ENCODE peak calls at places on chromosomes 16 and 17, in four cellular contexts. H is lower lobe of right lung, Q is anterior cingulate cortex, D is occipital lobe. R is an unnamed sample.

GRCh38 chr16:49809112-49809511 is 46.8 kb downstream of the ZNF423 start:
- DNase-seq in H (no peak), D (no peak), Q (no peak), R (no peak)

GRCh38 chr17:3029213-3029913 is 34.0 kb downstream of the OR1D5 start:
- DNase-seq in D (no peak), H (peak), Q (no peak), R (no peak)

GRCh38 chr17:19386974-19387920 is at the start of gene MFAP4:
- DNase-seq in Q (no peak), H (no peak), D (no peak), R (peak)

GRCh38 chr17:48100591-48101011 is 677 bp downstream of the CBX1 start:
- DNase-seq in D (peak), H (peak), Q (peak), R (peak)

GRCh38 chr16:68893710-68894705 is 50.7 kb downstream of the TANGO6 start:
- DNase-seq in D (no peak), Q (no peak), H (no peak), R (no peak)

GRCh38 chr16:67846063-67846319 is 742 bp upstream of the NUTF2 start:
- DNase-seq in H (no peak), D (no peak), Q (no peak), R (no peak)

GRCh38 chr17:49575524-49576120 is at the start of gene NXPH3:
- DNase-seq in Q (no peak), D (no peak), H (peak), R (peak)

GRCh38 chr17:48804936-48805411 is 12.1 kb downstream of the TTLL6 start:
- DNase-seq in Q (peak), D (peak), H (peak), R (peak)

GRCh38 chr16:886802-887731 is 83.7 kb downstream of the LMF1 start:
- DNase-seq in Q (no peak), D (no peak), H (peak), R (no peak)

GRCh38 chr17:40022961-40023541 is 7.8 kb downstream of the CSF3 start:
- DNase-seq in D (no peak), Q (no peak), H (peak), R (peak)

GRCh38 chr17:50686494-50687199 is 21.1 kb downstream of the ANKRD40 start:
- DNase-seq in Q (no peak), H (no peak), D (no peak), R (peak)

GRCh38 chr17:31425646-31426045 is 34.2 kb downstream of the RAB11FIP4 start:
- DNase-seq in D (peak), H (no peak), Q (no peak), R (peak)

GRCh38 chr17:42833771-42834422 is 700 bp downstream of the PSME3 start:
- DNase-seq in H (no peak), Q (no peak), D (no peak), R (no peak)

R was measured in upper lobe of left lung.